ENCODE peak calls at places on chromosome 20, in five cellular contexts. K is K562, O is SK-N-SH, E is HepG2, Z is GM12878. N is an unnamed sample.

GRCh38 chr20:1212607-1213396 is 9.5 kb downstream of the C20orf202 start:
- DNase-seq in K (peak), O (peak), E (peak), Z (no peak), N (peak)

GRCh38 chr20:12916699-12917098 is 92.1 kb upstream of the SPTLC3 start:
- DNase-seq in K (no peak), O (no peak), E (peak), Z (no peak), N (no peak)

GRCh38 chr20:38523697-38524096 is 51.1 kb downstream of the RALGAPB start:
- DNase-seq in K (no peak), O (no peak), E (no peak), Z (no peak), N (no peak)

GRCh38 chr20:12924126-12924525 is 84.6 kb upstream of the SPTLC3 start:
- DNase-seq in K (no peak), O (no peak), E (no peak), Z (no peak), N (no peak)

GRCh38 chr20:34337982-34338756 is 24.9 kb upstream of the ITCH start:
- DNase-seq in K (peak), O (no peak), E (no peak), Z (peak), N (no peak)

GRCh38 chr20:45311589-45312211 is 3.6 kb upstream of the MATN4 start:
- DNase-seq in K (peak), O (peak), E (peak), Z (no peak), N (peak)

GRCh38 chr20:20410678-20411077 is 42.8 kb downstream of the INSM1 start:
- DNase-seq in K (peak), O (peak), E (no peak), Z (no peak), N (no peak)

GRCh38 chr20:7893019-7893730 is 47.1 kb downstream of the HAO1 start:
- DNase-seq in K (no peak), O (no peak), E (no peak), Z (no peak), N (no peak)

GRCh38 chr20:59948828-59949720 is 8.9 kb downstream of the FAM217B start:
- DNase-seq in K (peak), O (peak), E (peak), Z (no peak), N (peak)

GRCh38 chr20:48403362-48403761 is 424.4 kb downstream of the PREX1 start:
- DNase-seq in K (no peak), O (no peak), E (no peak), Z (no peak), N (no peak)

GRCh38 chr20:64103871-64104666 is 3.3 kb downstream of the NPBWR2 start:
- DNase-seq in K (no peak), O (no peak), E (no peak), Z (no peak), N (no peak)

GRCh38 chr20:17611540-17612286 is 41.8 kb downstream of the DSTN start:
- DNase-seq in K (peak), O (peak), E (peak), Z (no peak), N (no peak)

GRCh38 chr20:58148891-58149290 is 79.6 kb downstream of the ANKRD60 start:
- DNase-seq in K (no peak), O (no peak), E (no peak), Z (no peak), N (no peak)

GRCh38 chr20:58645277-58645968 is 5.7 kb upstream of the STX16 start:
- DNase-seq in K (no peak), O (no peak), E (peak), Z (no peak), N (no peak)

GRCh38 chr20:24587384-24588046 is 118.1 kb downstream of the SYNDIG1 start:
- DNase-seq in K (no peak), O (peak), E (no peak), Z (no peak), N (no peak)

GRCh38 chr20:48847498-48848205 is 19.9 kb upstream of the PREX1 start:
- DNase-seq in K (no peak), O (no peak), E (no peak), Z (no peak), N (no peak)

GRCh38 chr20:59318803-59319202 is 18.4 kb downstream of the EDN3 start:
- DNase-seq in K (no peak), O (no peak), E (no peak), Z (no peak), N (no peak)

GRCh38 chr20:11101243-11101642 is 427.4 kb upstream of the JAG1 start:
- DNase-seq in K (no peak), O (no peak), E (no peak), Z (no peak), N (no peak)

GRCh38 chr20:41632896-41633295 is 14.7 kb upstream of the CHD6 start:
- DNase-seq in K (no peak), O (no peak), E (no peak), Z (no peak), N (peak)

GRCh38 chr20:22312744-22313346 is 271.5 kb downstream of the FOXA2 start:
- DNase-seq in K (peak), O (peak), E (peak), Z (no peak), N (no peak)

GRCh38 chr20:60403105-60403741 is 445.0 kb downstream of the CDH26 start:
- DNase-seq in K (no peak), O (no peak), E (no peak), Z (no peak), N (no peak)

GRCh38 chr20:8335796-8336195 is 203.7 kb downstream of the PLCB1 start:
- DNase-seq in K (no peak), O (no peak), E (no peak), Z (no peak), N (no peak)

GRCh38 chr20:46401478-46401860 is 4.9 kb downstream of the ELMO2 start:
- DNase-seq in K (no peak), O (no peak), E (no peak), Z (peak), N (no peak)

GRCh38 chr20:32439132-32439829 is 81.2 kb downstream of the ASXL1 start:
- DNase-seq in K (peak), O (no peak), E (no peak), Z (no peak), N (no peak)

GRCh38 chr20:51687071-51687470 is 81.1 kb downstream of the ATP9A start:
- DNase-seq in K (no peak), O (no peak), E (no peak), Z (no peak), N (no peak)

GRCh38 chr20:48831702-48832422 is 4.1 kb upstream of the PREX1 start:
- DNase-seq in K (peak), O (no peak), E (no peak), Z (no peak), N (no peak)

GRCh38 chr20:2741881-2742280 is 49.3 kb downstream of the EBF4 start:
- DNase-seq in K (no peak), O (no peak), E (no peak), Z (no peak), N (no peak)

GRCh38 chr20:51760905-51761544 is 7.2 kb downstream of the ATP9A start:
- DNase-seq in K (no peak), O (no peak), E (peak), Z (no peak), N (no peak)

GRCh38 chr20:43744966-43745733 is 18.3 kb upstream of the GTSF1L start:
- DNase-seq in K (no peak), O (no peak), E (no peak), Z (no peak), N (peak)

GRCh38 chr20:46303176-46303956 is 4.9 kb downstream of the CDH22 start:
- DNase-seq in K (no peak), O (no peak), E (no peak), Z (no peak), N (no peak)

GRCh38 chr20:3980260-3981131 is 34.9 kb downstream of the RNF24 start:
- DNase-seq in K (peak), O (peak), E (peak), Z (no peak), N (no peak)

GRCh38 chr20:48769111-48769879 is 58.5 kb downstream of the PREX1 start:
- DNase-seq in K (peak), O (no peak), E (no peak), Z (no peak), N (peak)

GRCh38 chr20:19205999-19206398 is 6.4 kb upstream of the SLC24A3 start:
- DNase-seq in K (peak), O (peak), E (peak), Z (peak), N (peak)

GRCh38 chr20:10516529-10516928 is 81.4 kb downstream of the SLX4IP start:
- DNase-seq in K (no peak), O (no peak), E (no peak), Z (no peak), N (no peak)

GRCh38 chr20:5041433-5041832 is 40.1 kb upstream of the SLC23A2 start:
- DNase-seq in K (no peak), O (no peak), E (no peak), Z (no peak), N (no peak)

GRCh38 chr20:53708129-53708968 is 114.7 kb upstream of the ZNF217 start:
- DNase-seq in K (no peak), O (no peak), E (no peak), Z (peak), N (no peak)

GRCh38 chr20:5061209-5061608 is 58.5 kb downstream of the PCNA start:
- DNase-seq in K (no peak), O (no peak), E (peak), Z (no peak), N (no peak)

DNA sequence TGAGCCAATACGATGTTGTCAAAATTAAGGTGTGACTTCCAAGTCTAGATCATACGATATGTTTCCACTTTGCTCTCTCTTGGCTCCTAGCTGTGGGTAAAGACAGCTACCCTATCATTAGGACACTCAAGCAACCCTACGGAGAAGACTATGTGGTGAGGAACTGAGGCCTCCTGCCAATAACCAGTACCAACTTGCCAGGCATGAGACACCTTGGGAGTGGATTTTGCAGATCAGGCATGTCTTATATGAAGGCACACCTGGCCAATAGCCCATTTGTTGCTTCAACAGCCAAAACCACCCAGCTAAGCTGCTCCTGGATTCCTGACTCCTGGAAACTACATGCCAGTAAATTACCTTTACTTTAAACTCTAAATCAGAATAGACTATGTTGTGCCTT is 863.4 kb downstream of the DHX35 start:
- DNase-seq in K (no peak), O (no peak), E (no peak), Z (no peak), N (no peak)
- TF ChIP-seq REST in K (no peak), O (no peak), E (no peak), Z (no peak), N (no peak)

DNA sequence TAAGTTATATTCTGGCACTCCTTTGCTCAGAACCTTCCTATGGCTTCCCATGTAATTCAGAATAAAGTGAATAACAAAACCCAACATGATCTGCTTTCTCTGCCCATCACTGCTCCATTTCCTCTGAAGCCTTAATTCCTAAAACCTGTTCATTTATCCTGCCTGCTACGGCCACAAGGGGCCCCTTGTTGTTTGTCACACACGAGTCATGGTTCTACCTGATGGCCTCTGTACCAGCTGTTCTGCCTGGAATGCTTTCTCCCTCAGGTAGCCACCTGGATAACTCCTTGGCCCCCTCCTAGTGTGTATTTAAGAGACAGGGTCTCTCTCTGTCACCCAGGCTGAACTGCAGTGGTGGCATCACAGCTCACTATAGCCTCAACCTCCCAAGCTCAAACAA is 26.8 kb downstream of the ERGIC3 start:
- DNase-seq in K (peak), O (peak), E (peak), Z (no peak), N (no peak)
- TF ChIP-seq GABPA in K (no peak), O (no peak), E (no peak), Z (no peak), N (no peak)

GRCh38 chr20:62339647-62340062 is 27.5 kb downstream of the LAMA5 start:
- DNase-seq in K (no peak), O (no peak), E (no peak), Z (peak), N (no peak)
- TF ChIP-seq REST in K (no peak), O (no peak), E (no peak), Z (no peak), N (no peak)

GRCh38 chr20:50560867-50561266 is 50.7 kb downstream of the PTPN1 start:
- DNase-seq in K (no peak), O (no peak), E (no peak), Z (no peak), N (no peak)

GRCh38 chr20:50562262-50562701 is 52.1 kb downstream of the PTPN1 start:
- DNase-seq in K (no peak), O (no peak), E (no peak), Z (no peak), N (no peak)

GRCh38 chr20:50559856-50560623 is 49.9 kb downstream of the PTPN1 start:
- DNase-seq in K (no peak), O (no peak), E (no peak), Z (no peak), N (no peak)

GRCh38 chr20:50563133-50563944 is 53.2 kb downstream of the PTPN1 start:
- DNase-seq in K (no peak), O (no peak), E (peak), Z (no peak), N (no peak)

DNA sequence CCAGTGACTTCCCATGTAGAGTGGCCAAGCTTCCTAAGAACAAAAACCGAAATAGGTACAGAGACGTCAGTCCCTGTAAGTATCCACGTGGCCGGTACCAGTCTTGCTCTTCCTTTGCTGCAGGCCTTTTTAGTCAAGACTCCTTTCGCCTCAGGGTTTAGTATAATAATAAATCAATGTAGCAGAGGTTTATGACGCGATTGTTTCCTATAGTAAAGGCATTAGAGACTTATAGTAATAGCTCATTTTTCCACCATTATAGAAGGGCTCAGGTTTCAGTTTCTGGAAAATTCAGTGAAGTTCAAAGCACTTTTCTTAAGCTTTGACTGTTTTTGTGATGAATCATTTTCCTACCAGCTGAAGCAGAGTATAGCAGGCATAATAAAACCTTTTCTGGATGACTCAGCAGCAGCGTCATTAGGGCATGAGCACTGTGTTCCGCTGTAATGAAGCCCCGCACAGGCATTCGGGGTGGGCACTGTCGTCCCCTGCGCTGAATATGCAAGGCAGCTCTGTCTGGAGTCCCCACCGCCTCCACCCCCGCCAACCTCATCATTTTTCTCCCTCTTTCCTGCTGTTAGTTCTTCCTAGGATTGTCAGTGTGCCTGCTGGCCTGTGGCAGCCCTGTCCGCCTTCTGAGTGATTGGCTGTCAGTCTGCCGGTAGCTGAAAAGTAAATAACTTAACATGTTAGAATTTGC is 51.3 kb downstream of the PTPN1 start:
- DNase-seq in K (no peak), O (no peak), E (no peak), Z (no peak), N (no peak)
- TF ChIP-seq GABPA in K (no peak), O (no peak), E (no peak), Z (peak), N (no peak)

N was measured in HL-60.